ENCODE peak calls at places on chromosome 13, in four cellular contexts. One of them, this sample, is unnamed.
A peak's percentile ranks its signal among the peaks of the same experiment; 100 is the strongest.

GRCh38 chr13:48675247-48675646 is 21.5 kb downstream of the CYSLTR2 start:
- DNase-seq in AG10803: no peak
- DNase-seq in mucosa of descending colon: no peak
- DNase-seq in astrocyte of the cerebellum: no peak
- DNase-seq in this sample: no peak

GRCh38 chr13:69751259-69751658 is 356.4 kb upstream of the ATXN8OS start:
- DNase-seq in mucosa of descending colon: no peak
- DNase-seq in AG10803: no peak
- DNase-seq in astrocyte of the cerebellum: no peak
- DNase-seq in this sample: no peak

GRCh38 chr13:93635687-93636086 is 409.1 kb downstream of the GPC6 start:
- DNase-seq in mucosa of descending colon: no peak
- DNase-seq in astrocyte of the cerebellum: peak; percentile 24
- DNase-seq in AG10803: peak; percentile 89
- DNase-seq in this sample: peak; percentile 76

GRCh38 chr13:57784633-57785032 is 153.1 kb downstream of the PCDH17 start:
- DNase-seq in AG10803: no peak
- DNase-seq in mucosa of descending colon: no peak
- DNase-seq in astrocyte of the cerebellum: no peak
- DNase-seq in this sample: no peak

GRCh38 chr13:47374741-47375140 is 477.9 kb upstream of the HTR2A start:
- DNase-seq in astrocyte of the cerebellum: no peak
- DNase-seq in mucosa of descending colon: no peak
- DNase-seq in AG10803: no peak
- DNase-seq in this sample: no peak

GRCh38 chr13:77691871-77692270 is 5.6 kb upstream of the SLAIN1 start:
- DNase-seq in AG10803: no peak
- DNase-seq in astrocyte of the cerebellum: no peak
- DNase-seq in mucosa of descending colon: no peak
- DNase-seq in this sample: no peak

GRCh38 chr13:101552797-101553196 is 100.3 kb downstream of the ITGBL1 start:
- DNase-seq in astrocyte of the cerebellum: peak; percentile 34
- DNase-seq in mucosa of descending colon: no peak
- DNase-seq in AG10803: peak; percentile 86
- DNase-seq in this sample: peak; percentile 78

GRCh38 chr13:46012404-46012803 is 40.1 kb downstream of the ZC3H13 start:
- DNase-seq in AG10803: no peak
- DNase-seq in mucosa of descending colon: no peak
- DNase-seq in astrocyte of the cerebellum: no peak
- DNase-seq in this sample: no peak

GRCh38 chr13:93800342-93800741 is 573.7 kb downstream of the GPC6 start:
- DNase-seq in AG10803: no peak
- DNase-seq in astrocyte of the cerebellum: no peak
- DNase-seq in mucosa of descending colon: no peak
- DNase-seq in this sample: no peak

GRCh38 chr13:31530883-31531282 is 208.4 kb upstream of the RXFP2 start:
- DNase-seq in AG10803: no peak
- DNase-seq in mucosa of descending colon: no peak
- DNase-seq in astrocyte of the cerebellum: no peak
- DNase-seq in this sample: no peak

GRCh38 chr13:61728468-61728867 is 312.8 kb upstream of the PCDH20 start:
- DNase-seq in astrocyte of the cerebellum: peak; percentile 65
- DNase-seq in AG10803: peak; percentile 42
- DNase-seq in mucosa of descending colon: no peak
- DNase-seq in this sample: peak; percentile 70

GRCh38 chr13:45048890-45049407 is 59.6 kb downstream of the GPALPP1 start:
- DNase-seq in AG10803: no peak
- DNase-seq in mucosa of descending colon: no peak
- DNase-seq in astrocyte of the cerebellum: no peak
- DNase-seq in this sample: no peak

GRCh38 chr13:20828540-20829364 is 55.0 kb upstream of the EEF1AKMT1 start:
- DNase-seq in astrocyte of the cerebellum: peak; percentile 47
- DNase-seq in AG10803: peak; percentile 58
- DNase-seq in mucosa of descending colon: no peak
- DNase-seq in this sample: no peak

GRCh38 chr13:106104281-106104901 is 431.1 kb downstream of the EFNB2 start:
- DNase-seq in astrocyte of the cerebellum: peak; percentile 78
- DNase-seq in mucosa of descending colon: no peak
- DNase-seq in AG10803: peak; percentile 87
- DNase-seq in this sample: peak; percentile 86

GRCh38 chr13:111210082-111210481 is 95.0 kb downstream of the ARHGEF7 start:
- DNase-seq in astrocyte of the cerebellum: no peak
- DNase-seq in AG10803: no peak
- DNase-seq in mucosa of descending colon: no peak
- DNase-seq in this sample: no peak

GRCh38 chr13:111210945-111211469 is 95.9 kb downstream of the ARHGEF7 start:
- DNase-seq in astrocyte of the cerebellum: no peak
- DNase-seq in AG10803: peak; percentile 25
- DNase-seq in mucosa of descending colon: no peak
- DNase-seq in this sample: no peak

GRCh38 chr13:111211789-111212516 is 96.8 kb downstream of the ARHGEF7 start:
- DNase-seq in AG10803: no peak
- DNase-seq in mucosa of descending colon: no peak
- DNase-seq in astrocyte of the cerebellum: peak; percentile 90
- DNase-seq in this sample: no peak

GRCh38 chr13:111209613-111210012 is 94.5 kb downstream of the ARHGEF7 start:
- DNase-seq in AG10803: no peak
- DNase-seq in mucosa of descending colon: no peak
- DNase-seq in astrocyte of the cerebellum: no peak
- DNase-seq in this sample: no peak

DNA sequence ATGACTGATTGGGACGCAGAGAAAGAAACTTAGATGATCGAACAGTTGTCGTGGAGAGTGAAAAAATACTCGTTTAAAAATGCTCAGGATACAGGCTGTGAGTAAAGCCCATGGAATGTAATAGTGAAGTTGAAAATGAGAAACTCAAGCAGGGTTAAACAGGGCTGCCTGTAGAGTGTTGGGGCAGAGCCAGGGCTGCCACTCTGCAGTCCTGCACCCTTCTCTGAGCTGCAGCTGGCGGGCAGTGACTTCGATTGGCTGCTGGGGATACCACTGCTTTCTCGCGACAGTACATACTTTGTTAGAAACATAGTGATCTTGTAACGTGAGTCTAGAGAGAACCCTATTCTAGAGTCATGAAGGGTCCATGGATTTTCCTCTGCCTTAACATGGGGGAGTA is 95.4 kb downstream of the ARHGEF7 start:
- DNase-seq in AG10803: peak; percentile 88
- DNase-seq in astrocyte of the cerebellum: no peak
- DNase-seq in mucosa of descending colon: no peak
- DNase-seq in this sample: peak; percentile 83
- H3K4me3 ChIP-seq in AG10803: peak overlapping the region; percentile 41
- H3K4me3 ChIP-seq in astrocyte of the cerebellum: peak overlapping the region; percentile 11
- H3K4me3 ChIP-seq in mucosa of descending colon: no peak overlapping the region
- H3K4me3 ChIP-seq in this sample: peak overlapping the region; percentile 30

GRCh38 chr13:100315522-100315921 is 226.6 kb downstream of the PCCA start:
- DNase-seq in mucosa of descending colon: no peak
- DNase-seq in astrocyte of the cerebellum: no peak
- DNase-seq in AG10803: no peak
- DNase-seq in this sample: no peak

DNA sequence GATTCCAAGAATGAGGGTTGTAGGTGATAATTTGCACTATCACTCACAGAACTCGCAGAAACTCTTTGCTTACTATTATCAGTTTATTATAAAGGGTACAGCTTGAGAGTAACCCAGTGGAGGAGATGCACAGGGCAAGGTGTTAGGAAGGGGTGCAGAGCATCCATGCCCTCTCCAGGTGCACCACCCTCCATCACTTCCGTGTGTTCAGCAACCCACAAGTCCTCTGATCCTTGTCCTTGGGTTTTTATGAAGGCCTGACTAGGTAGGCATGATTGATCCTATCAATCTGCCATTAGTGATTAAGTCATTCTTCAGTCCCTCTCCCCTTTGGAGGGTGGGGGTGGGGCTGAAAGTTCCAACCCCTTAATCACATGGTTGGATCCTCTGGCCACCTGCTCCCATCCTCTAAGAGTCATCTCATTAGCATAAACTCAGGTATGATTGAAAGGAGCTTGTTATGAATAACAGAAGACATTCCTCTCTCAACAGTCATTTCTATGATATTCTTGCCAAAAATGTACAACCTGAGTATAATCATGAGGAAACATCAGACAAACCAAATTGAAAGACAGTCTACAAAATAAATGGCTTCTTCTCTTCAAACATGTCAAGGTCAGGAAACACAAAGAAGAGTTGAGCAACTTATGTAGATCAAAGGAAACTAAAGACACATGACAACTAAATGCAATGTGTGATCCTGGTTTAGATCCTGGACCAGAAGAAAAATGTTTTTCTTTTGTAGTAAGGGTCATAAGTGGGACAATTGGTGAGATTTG is 225.4 kb downstream of the PCCA start:
- DNase-seq in AG10803: no peak
- DNase-seq in astrocyte of the cerebellum: no peak
- DNase-seq in mucosa of descending colon: no peak
- DNase-seq in this sample: no peak
- H3K4me3 ChIP-seq in AG10803: no peak overlapping the region
- H3K4me3 ChIP-seq in astrocyte of the cerebellum: no peak overlapping the region
- H3K4me3 ChIP-seq in mucosa of descending colon: no peak overlapping the region
- H3K4me3 ChIP-seq in this sample: no peak overlapping the region

DNA sequence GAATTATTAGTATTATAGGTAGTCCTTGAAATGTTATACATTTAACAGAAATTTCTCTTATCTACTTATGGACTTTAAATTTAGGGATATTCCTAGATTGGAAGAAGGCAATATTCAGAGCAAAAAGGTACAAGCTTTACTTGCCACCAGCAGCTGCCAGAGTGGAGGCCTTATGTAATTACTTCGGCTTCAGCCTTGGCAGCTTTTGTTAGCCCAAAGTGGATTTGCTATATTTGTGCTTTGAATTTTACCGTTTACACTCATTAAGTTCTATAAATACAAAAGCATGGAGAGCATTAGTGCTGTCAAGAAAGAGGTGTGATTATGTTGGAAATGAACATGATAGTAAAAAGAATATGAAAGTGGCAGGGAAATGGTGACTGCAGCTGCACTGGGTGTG is 319.9 kb downstream of the ATP8A2 start:
- DNase-seq in AG10803: no peak
- DNase-seq in astrocyte of the cerebellum: no peak
- DNase-seq in mucosa of descending colon: no peak
- DNase-seq in this sample: no peak
- H3K4me3 ChIP-seq in AG10803: no peak overlapping the region
- H3K4me3 ChIP-seq in astrocyte of the cerebellum: no peak overlapping the region
- H3K4me3 ChIP-seq in mucosa of descending colon: no peak overlapping the region
- H3K4me3 ChIP-seq in this sample: no peak overlapping the region

GRCh38 chr13:73991884-73992283 is 142.3 kb downstream of the KLF12 start:
- DNase-seq in AG10803: no peak
- DNase-seq in astrocyte of the cerebellum: no peak
- DNase-seq in mucosa of descending colon: no peak
- DNase-seq in this sample: no peak

GRCh38 chr13:73993661-73994060 is 140.5 kb downstream of the KLF12 start:
- DNase-seq in AG10803: no peak
- DNase-seq in mucosa of descending colon: no peak
- DNase-seq in astrocyte of the cerebellum: no peak
- DNase-seq in this sample: no peak

GRCh38 chr13:73989244-73989843 is 144.9 kb downstream of the KLF12 start:
- DNase-seq in astrocyte of the cerebellum: no peak
- DNase-seq in mucosa of descending colon: no peak
- DNase-seq in AG10803: no peak
- DNase-seq in this sample: no peak

GRCh38 chr13:73987618-73988017 is 146.6 kb downstream of the KLF12 start:
- DNase-seq in astrocyte of the cerebellum: no peak
- DNase-seq in AG10803: no peak
- DNase-seq in mucosa of descending colon: no peak
- DNase-seq in this sample: no peak

GRCh38 chr13:73991384-73991783 is 142.8 kb downstream of the KLF12 start:
- DNase-seq in astrocyte of the cerebellum: no peak
- DNase-seq in AG10803: no peak
- DNase-seq in mucosa of descending colon: no peak
- DNase-seq in this sample: no peak
- H3K4me3 ChIP-seq in astrocyte of the cerebellum: no peak overlapping the region
- H3K4me3 ChIP-seq in AG10803: no peak overlapping the region
- H3K4me3 ChIP-seq in mucosa of descending colon: no peak overlapping the region
- H3K4me3 ChIP-seq in this sample: no peak overlapping the region

DNA sequence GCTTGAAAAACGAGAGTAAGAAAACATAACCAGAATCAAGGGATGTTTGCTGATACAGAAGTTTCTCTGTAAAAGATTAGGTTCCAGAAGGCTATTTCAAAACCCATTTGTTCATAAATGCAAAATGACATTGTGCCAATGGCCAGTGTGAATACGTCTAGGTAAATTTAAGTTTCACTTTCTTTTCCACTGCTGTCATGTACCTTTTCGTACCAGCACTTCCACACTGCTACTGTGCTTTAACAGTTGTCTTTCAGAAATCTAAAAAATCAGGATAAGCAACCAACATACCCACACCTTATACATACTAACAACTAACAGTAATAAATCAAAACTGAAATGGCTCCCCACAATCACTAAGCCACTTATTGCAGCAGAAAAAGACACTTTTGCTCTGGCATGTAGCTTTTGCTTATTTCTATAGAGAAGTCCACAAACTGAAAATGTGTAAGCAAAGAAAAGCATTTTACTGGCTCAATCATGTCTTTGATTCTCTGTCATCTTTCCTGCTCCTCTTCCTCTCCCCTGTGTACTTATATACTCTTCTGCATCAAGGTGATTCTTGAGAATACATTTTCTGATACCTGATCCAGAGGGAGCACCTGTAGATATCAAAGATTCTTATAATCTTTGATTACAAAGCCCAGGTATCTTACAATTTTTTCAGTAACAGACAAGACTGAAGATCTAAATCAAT is 34.3 kb downstream of the ELF1 start:
- DNase-seq in mucosa of descending colon: no peak
- DNase-seq in astrocyte of the cerebellum: no peak
- DNase-seq in AG10803: no peak
- DNase-seq in this sample: no peak
- H3K4me3 ChIP-seq in mucosa of descending colon: no peak overlapping the region
- H3K4me3 ChIP-seq in astrocyte of the cerebellum: no peak overlapping the region
- H3K4me3 ChIP-seq in AG10803: no peak overlapping the region
- H3K4me3 ChIP-seq in this sample: no peak overlapping the region

DNA sequence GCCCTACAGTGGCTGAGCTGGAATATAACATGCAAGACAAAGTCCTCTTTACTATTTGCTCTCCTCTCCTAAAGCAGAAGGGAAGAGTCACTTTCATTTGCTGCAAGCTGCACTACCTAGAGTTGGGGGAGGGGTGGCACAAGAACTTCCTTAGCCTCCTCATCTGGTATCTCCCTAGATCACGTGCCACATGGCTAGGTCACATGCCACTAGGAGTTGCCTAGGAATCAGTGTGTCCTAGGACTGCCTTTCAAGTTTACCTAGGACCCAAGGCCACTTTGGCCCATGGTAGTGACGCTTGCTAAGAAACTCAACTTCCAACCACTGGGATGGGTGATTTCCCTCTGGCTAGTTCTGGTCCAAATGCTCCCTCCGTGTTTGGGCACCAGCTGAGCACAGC is 625.2 kb downstream of the DIAPH3 start:
- DNase-seq in AG10803: no peak
- DNase-seq in astrocyte of the cerebellum: no peak
- DNase-seq in mucosa of descending colon: no peak
- DNase-seq in this sample: no peak
- H3K4me3 ChIP-seq in AG10803: no peak overlapping the region
- H3K4me3 ChIP-seq in astrocyte of the cerebellum: no peak overlapping the region
- H3K4me3 ChIP-seq in mucosa of descending colon: no peak overlapping the region
- H3K4me3 ChIP-seq in this sample: no peak overlapping the region